ENCODE peak calls at places on chromosome X, in four cellular contexts. One of them, this sample, is unnamed.
A peak's percentile ranks its signal among the peaks of the same experiment; 100 is the strongest.

GRCh38 chrX:119753001-119753400 is 5.4 kb upstream of the SOWAHD start:
- DNase-seq in CD8-positive, alpha-beta memory T cell: no peak
- DNase-seq in Karpas-422: no peak
- DNase-seq in ovary: no peak
- DNase-seq in this sample: no peak

GRCh38 chrX:153539171-153539978 is 21.9 kb downstream of the ATP2B3 start:
- DNase-seq in Karpas-422: peak; percentile 85
- DNase-seq in ovary: peak; percentile 65
- DNase-seq in CD8-positive, alpha-beta memory T cell: peak; percentile 31
- DNase-seq in this sample: peak; percentile 67

GRCh38 chrX:71301195-71301924 is at the start of gene ITGB1BP2:
- DNase-seq in ovary: peak; percentile 23
- DNase-seq in Karpas-422: no peak
- DNase-seq in CD8-positive, alpha-beta memory T cell: no peak
- DNase-seq in this sample: peak; percentile 64

GRCh38 chrX:55709735-55710134 is 7.8 kb upstream of the RRAGB start:
- DNase-seq in CD8-positive, alpha-beta memory T cell: no peak
- DNase-seq in Karpas-422: peak; percentile 56
- DNase-seq in ovary: no peak
- DNase-seq in this sample: no peak

GRCh38 chrX:123339201-123339905 is 155.3 kb downstream of the GRIA3 start:
- DNase-seq in Karpas-422: peak; percentile 32
- DNase-seq in CD8-positive, alpha-beta memory T cell: no peak
- DNase-seq in ovary: no peak
- DNase-seq in this sample: no peak

GRCh38 chrX:52852110-52852872 is 15.6 kb downstream of the XAGE3 start:
- DNase-seq in CD8-positive, alpha-beta memory T cell: no peak
- DNase-seq in ovary: no peak
- DNase-seq in Karpas-422: no peak
- DNase-seq in this sample: no peak

GRCh38 chrX:132648870-132649269 is 160.0 kb upstream of the MBNL3 start:
- DNase-seq in ovary: no peak
- DNase-seq in CD8-positive, alpha-beta memory T cell: no peak
- DNase-seq in Karpas-422: no peak
- DNase-seq in this sample: peak; percentile 42

GRCh38 chrX:154734101-154734781 is 16.6 kb downstream of the GAB3 start:
- DNase-seq in ovary: no peak
- DNase-seq in Karpas-422: no peak
- DNase-seq in CD8-positive, alpha-beta memory T cell: peak; percentile 17
- DNase-seq in this sample: no peak

GRCh38 chrX:152830312-152831305 is at the start of the genes CETN2 and NSDHL:
- DNase-seq in CD8-positive, alpha-beta memory T cell: peak; percentile 88
- DNase-seq in ovary: peak; percentile 95
- DNase-seq in Karpas-422: peak; percentile 95
- DNase-seq in this sample: peak; percentile 97

GRCh38 chrX:36908801-36909403 is 99.3 kb upstream of the FAM47C start:
- DNase-seq in ovary: no peak
- DNase-seq in Karpas-422: peak; percentile 77
- DNase-seq in CD8-positive, alpha-beta memory T cell: no peak
- DNase-seq in this sample: peak; percentile 57

GRCh38 chrX:10574663-10575062 is 45.7 kb downstream of the MID1 start:
- DNase-seq in Karpas-422: no peak
- DNase-seq in CD8-positive, alpha-beta memory T cell: no peak
- DNase-seq in ovary: no peak
- DNase-seq in this sample: no peak

GRCh38 chrX:37078434-37078703 is 70.2 kb downstream of the FAM47C start:
- DNase-seq in ovary: no peak
- DNase-seq in CD8-positive, alpha-beta memory T cell: no peak
- DNase-seq in Karpas-422: no peak
- DNase-seq in this sample: no peak

GRCh38 chrX:131199086-131199485 is 90.0 kb downstream of the IGSF1 start:
- DNase-seq in Karpas-422: no peak
- DNase-seq in ovary: no peak
- DNase-seq in CD8-positive, alpha-beta memory T cell: no peak
- DNase-seq in this sample: no peak

GRCh38 chrX:155313766-155314165 is 20.6 kb downstream of the CLIC2 start:
- DNase-seq in CD8-positive, alpha-beta memory T cell: no peak
- DNase-seq in ovary: no peak
- DNase-seq in Karpas-422: no peak
- DNase-seq in this sample: no peak

GRCh38 chrX:129726307-129727111 is 12.3 kb upstream of the XPNPEP2 start:
- DNase-seq in CD8-positive, alpha-beta memory T cell: peak; percentile 17
- DNase-seq in Karpas-422: peak; percentile 69
- DNase-seq in ovary: peak; percentile 69
- DNase-seq in this sample: peak; percentile 75

GRCh38 chrX:72340046-72340445 is 34.3 kb upstream of the CITED1 start:
- DNase-seq in ovary: no peak
- DNase-seq in Karpas-422: no peak
- DNase-seq in CD8-positive, alpha-beta memory T cell: no peak
- DNase-seq in this sample: no peak

GRCh38 chrX:131675596-131676194 is 131.8 kb downstream of the OR13H1 start:
- DNase-seq in ovary: no peak
- DNase-seq in CD8-positive, alpha-beta memory T cell: no peak
- DNase-seq in Karpas-422: peak; percentile 73
- DNase-seq in this sample: peak; percentile 44

GRCh38 chrX:14083783-14084182 is 54.1 kb upstream of the GEMIN8 start:
- DNase-seq in ovary: no peak
- DNase-seq in CD8-positive, alpha-beta memory T cell: no peak
- DNase-seq in Karpas-422: no peak
- DNase-seq in this sample: no peak

GRCh38 chrX:153848325-153848724 is 18.0 kb upstream of the PDZD4 start:
- DNase-seq in CD8-positive, alpha-beta memory T cell: no peak
- DNase-seq in Karpas-422: no peak
- DNase-seq in ovary: no peak
- DNase-seq in this sample: no peak

GRCh38 chrX:95762716-95763115 is 921.9 kb upstream of the DIAPH2 start:
- DNase-seq in Karpas-422: peak; percentile 63
- DNase-seq in ovary: no peak
- DNase-seq in CD8-positive, alpha-beta memory T cell: no peak
- DNase-seq in this sample: peak; percentile 46

GRCh38 chrX:123081766-123082165 is 102.3 kb upstream of the GRIA3 start:
- DNase-seq in ovary: no peak
- DNase-seq in Karpas-422: no peak
- DNase-seq in CD8-positive, alpha-beta memory T cell: no peak
- DNase-seq in this sample: no peak

GRCh38 chrX:13791559-13791958 is 25.3 kb downstream of the GPM6B start:
- DNase-seq in Karpas-422: no peak
- DNase-seq in CD8-positive, alpha-beta memory T cell: no peak
- DNase-seq in ovary: no peak
- DNase-seq in this sample: no peak

GRCh38 chrX:80431502-80431832 is 11.2 kb downstream of the TENT5D start:
- DNase-seq in CD8-positive, alpha-beta memory T cell: no peak
- DNase-seq in Karpas-422: no peak
- DNase-seq in ovary: no peak
- DNase-seq in this sample: no peak

GRCh38 chrX:80432863-80433262 is 12.6 kb downstream of the TENT5D start:
- DNase-seq in CD8-positive, alpha-beta memory T cell: no peak
- DNase-seq in ovary: no peak
- DNase-seq in Karpas-422: no peak
- DNase-seq in this sample: no peak

GRCh38 chrX:80430826-80431501 is 10.7 kb downstream of the TENT5D start:
- DNase-seq in ovary: no peak
- DNase-seq in Karpas-422: peak; percentile 81
- DNase-seq in CD8-positive, alpha-beta memory T cell: no peak
- DNase-seq in this sample: no peak

GRCh38 chrX:80432441-80432840 is 12.2 kb downstream of the TENT5D start:
- DNase-seq in Karpas-422: no peak
- DNase-seq in ovary: no peak
- DNase-seq in CD8-positive, alpha-beta memory T cell: no peak
- DNase-seq in this sample: no peak
- H3K4me3 ChIP-seq in Karpas-422: no peak overlapping the region
- H3K4me3 ChIP-seq in ovary: no peak overlapping the region
- H3K4me3 ChIP-seq in CD8-positive, alpha-beta memory T cell: no peak overlapping the region
- H3K4me3 ChIP-seq in this sample: no peak overlapping the region

DNA sequence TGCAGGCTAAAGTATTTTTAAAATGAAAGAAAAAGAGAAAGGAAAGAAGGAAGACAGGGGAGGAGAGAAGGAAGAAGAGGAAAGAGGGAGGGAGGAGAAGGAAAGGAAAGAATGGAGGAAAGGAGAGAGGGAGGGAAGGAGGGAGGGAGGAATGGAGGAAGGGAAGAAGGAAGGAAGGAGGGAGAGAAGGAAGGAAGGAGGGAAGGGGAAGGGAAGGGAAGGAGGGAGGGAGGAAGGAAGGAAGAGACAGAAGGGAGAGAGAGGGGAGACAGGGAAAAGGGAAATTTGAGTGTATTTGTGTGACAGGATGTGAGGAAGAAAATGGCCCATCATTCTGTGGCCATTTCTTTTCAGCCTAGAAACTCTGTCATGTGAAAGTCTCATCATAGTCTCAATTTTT is 14.9 kb upstream of the PLAC1 start:
- DNase-seq in Karpas-422: no peak
- DNase-seq in ovary: no peak
- DNase-seq in CD8-positive, alpha-beta memory T cell: no peak
- DNase-seq in this sample: no peak
- H3K27me3 ChIP-seq in Karpas-422: peaks cover 3% of the 10 kb centered on the region
- H3K27me3 ChIP-seq in ovary: no peaks in the 10 kb centered on the region
- H3K27me3 ChIP-seq in CD8-positive, alpha-beta memory T cell: no peaks in the 10 kb centered on the region
- H3K27me3 ChIP-seq in this sample: no peaks in the 10 kb centered on the region

GRCh38 chrX:994780-995179 is 217.7 kb downstream of the CRLF2 start:
- DNase-seq in Karpas-422: no peak
- DNase-seq in ovary: no peak
- DNase-seq in CD8-positive, alpha-beta memory T cell: no peak
- DNase-seq in this sample: no peak

GRCh38 chrX:1002611-1003010 is 209.8 kb downstream of the CRLF2 start:
- DNase-seq in ovary: no peak
- DNase-seq in CD8-positive, alpha-beta memory T cell: no peak
- DNase-seq in Karpas-422: no peak
- DNase-seq in this sample: no peak

DNA sequence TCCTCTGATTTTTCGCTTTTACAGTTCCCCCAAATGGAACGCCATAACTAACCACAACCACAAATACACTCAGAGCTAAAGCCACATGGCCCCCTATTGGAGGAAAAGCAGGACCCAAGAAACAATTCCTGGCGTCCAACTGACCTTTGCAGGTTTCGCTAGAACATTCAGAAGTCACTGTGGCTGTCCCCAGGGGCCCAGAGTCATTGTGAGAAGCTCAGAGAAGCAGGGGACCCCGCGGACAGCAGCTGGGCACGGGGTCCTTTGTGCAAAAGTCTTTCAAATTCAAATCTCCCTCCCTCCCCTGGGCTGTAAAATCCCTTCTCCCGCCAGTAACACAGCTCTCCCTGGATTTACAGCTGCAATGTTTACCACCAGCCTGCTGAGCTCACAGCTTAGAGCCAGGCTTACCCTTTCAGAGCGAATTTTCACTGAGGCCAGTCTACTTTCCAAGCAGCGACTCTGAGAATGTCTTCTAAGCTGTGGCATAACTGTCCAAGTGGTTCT is 214.8 kb downstream of the CRLF2 start:
- DNase-seq in ovary: no peak
- DNase-seq in Karpas-422: no peak
- DNase-seq in CD8-positive, alpha-beta memory T cell: no peak
- DNase-seq in this sample: no peak
- H3K27ac ChIP-seq in ovary: no peak overlapping the region
- H3K27ac ChIP-seq in Karpas-422: no peak overlapping the region
- H3K27ac ChIP-seq in CD8-positive, alpha-beta memory T cell: no peak overlapping the region
- H3K27ac ChIP-seq in this sample: no peak overlapping the region

GRCh38 chrX:140502491-140503229 is 2.2 kb downstream of the SOX3 start:
- DNase-seq in CD8-positive, alpha-beta memory T cell: no peak
- DNase-seq in Karpas-422: no peak
- DNase-seq in ovary: no peak
- DNase-seq in this sample: peak; percentile 38
- H3K4me3 ChIP-seq in CD8-positive, alpha-beta memory T cell: no peak overlapping the region
- H3K4me3 ChIP-seq in Karpas-422: no peak overlapping the region
- H3K4me3 ChIP-seq in ovary: no peak overlapping the region
- H3K4me3 ChIP-seq in this sample: peak overlapping the region; percentile 2

GRCh38 chrX:41050359-41050758 is 34.9 kb upstream of the USP9X start:
- DNase-seq in ovary: no peak
- DNase-seq in CD8-positive, alpha-beta memory T cell: no peak
- DNase-seq in Karpas-422: no peak
- DNase-seq in this sample: no peak
- H3K27me3 ChIP-seq in ovary: no peaks in the 10 kb centered on the region
- H3K27me3 ChIP-seq in CD8-positive, alpha-beta memory T cell: no peaks in the 10 kb centered on the region
- H3K27me3 ChIP-seq in Karpas-422: no peaks in the 10 kb centered on the region
- H3K27me3 ChIP-seq in this sample: no peaks in the 10 kb centered on the region

GRCh38 chrX:9302400-9302799 is 162.5 kb upstream of the TBL1X start:
- DNase-seq in CD8-positive, alpha-beta memory T cell: no peak
- DNase-seq in Karpas-422: no peak
- DNase-seq in ovary: no peak
- DNase-seq in this sample: no peak
- H3K27ac ChIP-seq in CD8-positive, alpha-beta memory T cell: no peak overlapping the region
- H3K27ac ChIP-seq in Karpas-422: no peak overlapping the region
- H3K27ac ChIP-seq in ovary: no peak overlapping the region
- H3K27ac ChIP-seq in this sample: no peak overlapping the region

DNA sequence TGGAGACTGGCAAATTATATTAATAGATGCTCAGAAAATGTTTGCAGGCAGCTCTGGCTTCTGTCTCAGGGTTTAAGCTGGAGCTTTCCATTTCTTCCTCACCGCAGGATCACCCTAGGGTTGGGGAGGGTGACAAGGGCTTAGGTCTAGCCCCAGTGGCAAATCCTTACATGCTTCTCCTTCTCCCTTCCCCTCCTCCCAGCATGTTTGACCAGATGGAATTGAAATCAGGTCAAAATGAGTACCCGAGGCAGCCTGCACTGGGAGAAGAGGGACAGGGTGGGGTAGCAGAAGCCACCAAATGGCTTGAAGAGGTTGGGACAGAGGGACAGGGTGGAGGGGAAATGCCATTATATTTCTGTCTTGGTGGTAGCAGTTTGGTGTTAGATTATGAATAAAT is 1.6 kb downstream of the TMEM35A start:
- DNase-seq in Karpas-422: no peak
- DNase-seq in CD8-positive, alpha-beta memory T cell: no peak
- DNase-seq in ovary: no peak
- DNase-seq in this sample: no peak
- H3K4me3 ChIP-seq in Karpas-422: no peak overlapping the region
- H3K4me3 ChIP-seq in CD8-positive, alpha-beta memory T cell: no peak overlapping the region
- H3K4me3 ChIP-seq in ovary: no peak overlapping the region
- H3K4me3 ChIP-seq in this sample: no peak overlapping the region

This sample was measured in cardiac muscle cell.